ENCODE peak calls at places on chromosomes 3 and 15, in five cellular contexts. F, C, T, U and S are unnamed samples.

GRCh38 chr3:143421556-143421955 is 302.0 kb downstream of the CHST2 start:
- DNase-seq in U (no peak), F (no peak), C (no peak), T (no peak), S (no peak)

GRCh38 chr3:188633206-188633605 is 479.2 kb downstream of the LPP start:
- DNase-seq in U (no peak), C (no peak), T (no peak), F (no peak), S (no peak)

GRCh38 chr15:49239105-49239504 is 69.1 kb downstream of the GALK2 start:
- DNase-seq in F (no peak), C (no peak), U (no peak), T (no peak), S (no peak)

GRCh38 chr3:38916706-38917105 is 100.7 kb upstream of the SCN10A start:
- DNase-seq in C (no peak), T (no peak), U (no peak), F (no peak), S (no peak)

GRCh38 chr3:125585595-125586223 is 9.6 kb downstream of the OSBPL11 start:
- DNase-seq in F (peak), T (peak), U (no peak), C (peak), S (peak)

GRCh38 chr15:91465696-91466095 is 365.6 kb downstream of the SV2B start:
- DNase-seq in T (no peak), C (no peak), U (no peak), F (no peak), S (no peak)

GRCh38 chr3:197050511-197050910 is 20.9 kb upstream of the MELTF start:
- DNase-seq in T (no peak), F (no peak), C (no peak), U (peak), S (no peak)

GRCh38 chr15:40330368-40330836 is 6.9 kb downstream of the INAFM2 start:
- DNase-seq in C (no peak), U (no peak), T (peak), F (no peak), S (no peak)

GRCh38 chr3:172622916-172623700 is 87.8 kb downstream of the NCEH1 start:
- DNase-seq in U (no peak), F (no peak), T (peak), C (peak), S (peak)

GRCh38 chr15:40092416-40093223 is 16.1 kb downstream of the BMF start:
- DNase-seq in U (no peak), C (no peak), T (no peak), F (peak), S (peak)

GRCh38 chr3:37016903-37017302 is 23.6 kb downstream of the MLH1 start:
- DNase-seq in F (no peak), C (no peak), U (no peak), T (no peak), S (no peak)

GRCh38 chr15:39605146-39605545 is 24.3 kb downstream of the THBS1 start:
- DNase-seq in U (no peak), C (no peak), T (no peak), F (no peak), S (no peak)

DNA sequence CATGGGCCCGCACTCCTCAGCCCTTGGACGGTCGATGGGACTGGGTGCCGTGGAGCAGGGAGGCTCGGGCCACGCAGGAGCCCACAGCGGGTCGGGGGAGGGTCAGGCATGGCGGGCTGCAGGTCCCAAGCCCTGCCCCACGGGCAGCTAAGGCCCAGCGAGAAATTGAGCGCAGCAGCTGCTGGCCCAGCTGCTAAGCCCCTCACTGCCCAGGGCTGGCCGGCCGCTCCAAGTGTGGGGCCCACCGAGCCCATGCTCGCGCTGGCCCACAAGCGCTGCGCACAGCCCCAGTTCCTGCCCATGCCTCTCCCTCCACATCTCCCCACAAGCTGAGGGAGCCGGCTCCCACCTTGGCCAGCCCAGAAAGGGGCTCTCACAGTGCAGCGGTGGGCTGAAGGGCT is 259.4 kb downstream of the VGLL3 start:
- DNase-seq in T (no peak), F (no peak), U (no peak), C (no peak), S (no peak)
- TF ChIP-seq SMC3 in T (no peak), F (no peak), U (no peak), C (no peak), S (no peak)

GRCh38 chr15:45242289-45242688 is 9.7 kb upstream of the SLC28A2 start:
- DNase-seq in U (no peak), C (peak), F (no peak), T (no peak), S (no peak)
- TF ChIP-seq MAX in U (no peak), C (no peak), F (no peak), T (no peak), S (no peak)

DNA sequence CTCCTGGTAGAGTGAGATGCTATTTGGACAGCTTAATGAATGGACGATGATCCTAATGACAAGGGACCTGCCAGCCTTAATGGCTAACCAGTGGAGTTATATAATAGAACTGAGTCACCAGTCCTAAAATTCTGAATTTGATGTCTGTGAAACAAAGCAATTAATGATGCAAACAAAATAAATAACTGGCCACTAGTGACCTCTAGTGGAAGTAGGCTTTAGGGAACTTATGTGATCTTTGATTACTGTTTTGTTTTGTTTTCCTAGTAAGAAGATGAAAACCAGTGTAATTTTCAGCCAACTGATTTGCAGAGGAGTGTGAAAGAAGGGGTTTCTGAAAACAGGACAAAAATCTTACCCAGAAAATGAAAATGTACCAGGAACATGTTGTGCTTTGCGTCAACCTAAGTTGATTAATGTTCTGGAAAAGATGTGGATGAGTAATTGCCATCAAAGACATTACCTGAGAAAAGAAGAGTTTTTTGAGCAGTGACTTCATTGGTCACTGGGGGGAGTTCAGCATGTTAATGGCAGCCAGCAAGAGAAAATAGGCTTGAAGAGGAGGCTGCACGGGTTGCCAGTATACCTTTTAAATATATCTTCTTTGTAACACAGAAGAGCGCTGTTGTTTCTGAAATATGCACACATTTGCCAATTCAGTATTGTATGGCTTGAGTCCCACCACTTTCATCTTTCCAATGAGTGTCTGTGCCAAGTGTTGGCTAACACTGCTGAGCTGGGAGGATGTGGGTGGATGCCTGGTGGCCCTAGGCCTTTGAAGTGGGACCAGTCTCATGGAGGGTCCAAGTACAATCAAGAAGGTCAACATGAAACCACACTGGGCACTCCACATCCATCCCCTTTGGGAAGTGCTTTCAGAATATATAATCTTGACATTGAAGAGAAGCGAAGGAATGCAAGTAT is 9.3 kb downstream of the VEPH1 start:
- DNase-seq in C (peak), U (no peak), F (peak), T (peak), S (peak)
- TF ChIP-seq SMC3 in C (peak), U (no peak), F (no peak), T (no peak), S (peak)

GRCh38 chr3:61466357-61466756 is 95.0 kb upstream of the PTPRG start:
- DNase-seq in U (no peak), F (no peak), C (no peak), T (no peak), S (no peak)

GRCh38 chr3:61464785-61465184 is 96.6 kb upstream of the PTPRG start:
- DNase-seq in U (no peak), C (no peak), T (no peak), F (no peak), S (no peak)
- TF ChIP-seq MAX in U (no peak), C (no peak), T (no peak), F (no peak), S (no peak)

GRCh38 chr3:50610181-50610971 is 1.2 kb downstream of the CISH start:
- DNase-seq in T (peak), C (no peak), F (no peak), U (no peak), S (no peak)
- TF ChIP-seq SMC3 in T (no peak), C (no peak), F (no peak), U (no peak), S (no peak)

GRCh38 chr3:62604301-62604700 is 231.0 kb upstream of the FEZF2 start:
- DNase-seq in U (no peak), F (no peak), C (peak), T (no peak), S (no peak)
- TF ChIP-seq MAX in U (no peak), F (no peak), C (no peak), T (no peak), S (no peak)

DNA sequence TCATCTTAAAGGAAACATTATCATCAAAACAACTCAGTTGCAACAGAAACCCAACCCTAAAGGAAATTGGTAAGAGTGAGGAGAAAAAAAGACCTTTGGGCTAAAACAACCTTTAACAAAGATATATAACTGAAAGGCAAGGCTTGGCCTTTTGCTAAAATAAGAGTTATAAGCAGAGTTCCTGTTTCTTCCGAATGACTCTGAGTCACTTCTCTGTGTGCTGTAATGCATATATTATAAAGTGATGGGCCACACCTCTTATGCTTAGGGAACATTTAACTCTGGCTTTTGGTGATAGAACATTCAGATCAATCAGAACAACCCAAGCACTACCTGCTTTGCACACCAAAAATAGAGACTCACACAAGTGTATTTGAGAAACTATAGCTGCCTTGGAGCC is 294.4 kb upstream of the SEMA6D start:
- DNase-seq in T (no peak), F (no peak), U (no peak), C (no peak), S (no peak)
- TF ChIP-seq SMC3 in T (no peak), F (no peak), U (no peak), C (no peak), S (no peak)

GRCh38 chr3:138348107-138348949 is at the start of gene MRAS:
- DNase-seq in T (peak), F (peak), C (peak), U (no peak), S (peak)
- TF ChIP-seq MAX in T (no peak), F (peak), C (peak), U (no peak), S (peak)

GRCh38 chr3:76134166-76134565 is 348.8 kb upstream of the ZNF717 start:
- DNase-seq in U (no peak), T (no peak), F (no peak), C (no peak), S (no peak)

GRCh38 chr3:76138921-76139320 is 353.6 kb upstream of the ZNF717 start:
- DNase-seq in U (no peak), F (no peak), T (no peak), C (no peak), S (peak)
- TF ChIP-seq SMC3 in U (no peak), F (no peak), T (no peak), C (no peak), S (no peak)